ENCODE peak calls at places on chromosomes 13 and 19, in five cellular contexts. M is transverse colon, O is SK-N-SH, I is tibial nerve, E is A549. Q is an unnamed sample.

GRCh38 chr19:52945652-52946321 is 16.9 kb downstream of the ZNF816 start:
- DNase-seq in I (no peak), E (no peak), O (no peak), M (no peak), Q (no peak)

GRCh38 chr19:6767357-6768235 is at the start of gene SH2D3A:
- DNase-seq in M (peak), O (peak), I (no peak), E (peak), Q (peak)

GRCh38 chr19:18204394-18205179 is 745 bp upstream of the RAB3A start:
- DNase-seq in E (no peak), M (peak), O (peak), I (no peak), Q (no peak)

GRCh38 chr13:29379281-29379680 is 216.2 kb downstream of the SLC7A1 start:
- DNase-seq in O (no peak), M (no peak), I (no peak), E (no peak), Q (no peak)

GRCh38 chr13:29561918-29562317 is 33.6 kb downstream of the SLC7A1 start:
- DNase-seq in O (no peak), I (no peak), E (no peak), M (no peak), Q (no peak)

GRCh38 chr19:14563989-14564650 is 7.7 kb downstream of the NDUFB7 start:
- DNase-seq in E (peak), I (no peak), O (peak), M (no peak), Q (no peak)

GRCh38 chr19:46296722-46297431 is at the start of gene HIF3A:
- DNase-seq in E (no peak), M (peak), O (peak), I (no peak), Q (peak)

GRCh38 chr13:63631006-63631405 is 2215.4 kb upstream of the PCDH20 start:
- DNase-seq in O (no peak), M (no peak), E (no peak), I (no peak), Q (no peak)

GRCh38 chr13:111118898-111119607 is 3.9 kb downstream of the ARHGEF7 start:
- DNase-seq in I (no peak), E (no peak), M (no peak), O (no peak), Q (no peak)

GRCh38 chr13:111119966-111120365 is 4.9 kb downstream of the ARHGEF7 start:
- DNase-seq in M (no peak), O (no peak), I (no peak), E (no peak), Q (no peak)

GRCh38 chr13:111121421-111121820 is 6.3 kb downstream of the ARHGEF7 start:
- DNase-seq in M (no peak), E (no peak), O (no peak), I (no peak), Q (no peak)

GRCh38 chr13:111120913-111121312 is 5.8 kb downstream of the ARHGEF7 start:
- DNase-seq in O (no peak), I (no peak), M (no peak), E (no peak), Q (peak)

DNA sequence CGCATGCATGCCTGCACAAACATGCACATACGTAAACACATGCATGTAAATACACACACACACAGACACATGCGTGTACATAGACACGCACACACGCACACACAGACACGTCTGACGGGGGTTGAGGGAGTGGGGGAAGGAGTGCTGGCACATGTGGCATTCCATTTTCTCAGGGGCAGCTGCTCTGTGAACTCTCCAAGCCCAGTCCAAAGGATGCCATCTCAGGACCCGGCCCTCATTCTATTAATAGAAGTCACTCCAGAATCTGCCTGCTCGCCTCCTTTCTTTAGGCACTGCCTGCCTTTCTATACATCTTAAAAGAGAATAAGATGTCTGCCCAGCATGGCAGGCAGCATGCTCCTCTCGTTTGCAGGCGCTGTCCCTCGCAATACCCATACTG is 5.3 kb downstream of the ARHGEF7 start:
- DNase-seq in M (no peak), E (no peak), I (no peak), O (no peak), Q (no peak)
- H3K27ac ChIP-seq in M (no peak), E (no peak), I (no peak), O (no peak), Q (no peak)

DNA sequence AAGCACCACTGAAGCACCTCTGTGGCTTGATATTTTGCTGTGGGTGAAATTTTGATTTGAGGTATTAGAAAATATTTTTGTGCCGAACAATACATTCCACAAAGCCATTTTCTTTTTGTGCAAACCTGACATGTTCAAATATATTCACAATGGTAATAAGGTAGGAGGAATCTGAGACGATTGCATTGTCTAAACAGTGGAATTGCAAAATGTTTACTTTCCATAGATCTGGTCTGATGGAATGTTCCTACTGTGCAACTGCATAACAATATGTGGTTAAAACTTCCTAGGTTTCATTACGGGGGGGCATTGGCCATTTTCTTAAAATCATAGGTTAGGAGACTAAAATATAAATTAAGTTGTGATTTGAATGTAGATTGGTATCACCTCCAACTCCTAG is 42.7 kb upstream of the AKAP11 start:
- DNase-seq in I (no peak), E (no peak), M (no peak), O (no peak), Q (no peak)
- TF ChIP-seq EP300 in I (no peak), E (no peak), M (no peak), O (no peak), Q (no peak)

DNA sequence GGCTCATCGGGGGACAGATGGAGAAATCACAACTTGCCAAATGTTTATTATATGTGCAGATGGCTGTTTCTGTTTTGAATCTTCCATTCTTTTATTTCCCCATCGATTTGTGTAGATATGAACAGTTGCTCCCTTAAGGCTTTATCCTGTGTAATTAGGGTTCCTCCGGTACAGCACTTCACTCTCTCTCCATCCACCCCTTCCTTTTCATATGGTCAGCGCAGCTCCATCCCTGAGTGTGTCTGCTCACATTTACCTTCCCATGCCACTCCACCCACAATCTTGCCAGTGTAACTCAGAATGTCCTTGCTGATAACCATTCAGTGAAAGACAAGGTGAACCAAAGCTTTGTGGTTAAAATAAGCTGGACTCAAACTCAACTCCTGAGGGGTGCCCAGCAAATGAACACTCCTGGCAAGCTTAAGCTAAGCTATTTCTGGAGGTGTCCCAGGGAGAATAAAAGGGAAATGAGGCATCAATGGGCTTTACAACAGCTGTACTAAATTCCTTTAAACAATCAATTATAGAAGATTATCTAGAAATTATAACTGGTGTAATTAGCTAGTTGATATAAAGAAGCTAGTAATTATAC is 51.3 kb downstream of the TBC1D4 start:
- DNase-seq in M (no peak), O (no peak), I (no peak), E (no peak), Q (no peak)
- H3K27ac ChIP-seq in M (no peak), O (no peak), I (no peak), E (no peak), Q (no peak)

GRCh38 chr13:113777311-113778260 is 18.6 kb downstream of the TMEM255B start:
- DNase-seq in M (no peak), O (no peak), E (no peak), I (no peak), Q (no peak)

GRCh38 chr13:113771709-113772331 is 12.8 kb downstream of the TMEM255B start:
- DNase-seq in O (no peak), I (no peak), M (no peak), E (no peak), Q (no peak)

GRCh38 chr13:113776231-113777125 is 17.5 kb downstream of the TMEM255B start:
- DNase-seq in O (no peak), M (no peak), E (no peak), I (no peak), Q (no peak)

GRCh38 chr13:113775451-113776145 is 16.6 kb downstream of the TMEM255B start:
- DNase-seq in E (no peak), O (no peak), I (no peak), M (no peak), Q (no peak)

GRCh38 chr13:113774177-113775107 is 15.4 kb downstream of the TMEM255B start:
- DNase-seq in M (no peak), O (peak), I (no peak), E (peak), Q (no peak)
- TF ChIP-seq EP300 in M (no peak), O (no peak), I (no peak), E (no peak), Q (peak)

GRCh38 chr13:27293873-27294515 is 23.4 kb downstream of the RASL11A start:
- DNase-seq in M (no peak), I (no peak), E (no peak), O (no peak), Q (no peak)

GRCh38 chr13:27293051-27293691 is 22.5 kb downstream of the RASL11A start:
- DNase-seq in I (no peak), M (no peak), O (no peak), E (no peak), Q (no peak)

GRCh38 chr13:27296496-27296895 is 25.9 kb downstream of the RASL11A start:
- DNase-seq in E (no peak), O (no peak), I (no peak), M (no peak), Q (no peak)

GRCh38 chr13:27295096-27295495 is 24.5 kb downstream of the RASL11A start:
- DNase-seq in O (no peak), I (no peak), E (no peak), M (no peak), Q (no peak)

DNA sequence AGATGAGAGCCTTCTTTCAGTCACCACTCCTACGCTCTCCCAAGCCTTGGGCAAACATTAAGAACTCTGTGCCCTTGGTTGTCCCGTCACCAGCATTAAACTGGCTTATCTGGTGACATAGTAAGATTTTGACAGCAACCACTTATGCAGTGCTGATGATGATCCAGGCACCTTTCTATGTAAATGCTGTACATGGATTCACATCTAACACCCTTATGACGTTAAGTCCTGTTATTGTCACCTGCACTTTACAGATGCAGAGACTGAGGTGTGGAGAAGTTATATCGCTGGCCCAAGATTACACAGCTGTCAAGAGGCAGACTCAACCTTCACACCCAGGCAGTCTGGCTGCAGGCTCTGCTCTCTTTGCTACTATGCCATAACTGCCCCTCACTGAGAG is 25.0 kb downstream of the RASL11A start:
- DNase-seq in I (no peak), O (no peak), E (no peak), M (no peak), Q (no peak)
- H3K27ac ChIP-seq in I (no peak), O (no peak), E (no peak), M (no peak), Q (no peak)

GRCh38 chr19:28400953-28401671 is 811.8 kb downstream of the UQCRFS1 start:
- DNase-seq in O (no peak), I (no peak), E (no peak), M (no peak), Q (no peak)

GRCh38 chr19:28403698-28404099 is 809.3 kb downstream of the UQCRFS1 start:
- DNase-seq in O (no peak), M (no peak), I (no peak), E (no peak), Q (no peak)

GRCh38 chr19:28402701-28403290 is 810.2 kb downstream of the UQCRFS1 start:
- DNase-seq in I (no peak), M (no peak), O (no peak), E (no peak), Q (no peak)

GRCh38 chr19:28399187-28399586 is 813.8 kb downstream of the UQCRFS1 start:
- DNase-seq in E (no peak), O (no peak), I (no peak), M (no peak), Q (no peak)

GRCh38 chr19:28401739-28402138 is 811.2 kb downstream of the UQCRFS1 start:
- DNase-seq in E (no peak), I (no peak), M (no peak), O (no peak), Q (no peak)
- TF ChIP-seq EP300 in E (no peak), I (no peak), M (no peak), O (no peak), Q (no peak)

GRCh38 chr19:41321600-41322270 is 11.8 kb downstream of the CCDC97 start:
- DNase-seq in I (no peak), O (peak), E (peak), M (peak), Q (peak)
- H3K27ac ChIP-seq in I (peak), O (peak), E (peak), M (peak), Q (peak)